ENCODE peak calls at places on chromosomes 12 and 14, in seven cellular contexts. S is mesenchymal stem cell, R is GM12878, I is hepatocyte, P is tibial artery, F is WERI-Rb-1, N is heart right ventricle. B is an unnamed sample.

GRCh38 chr12:120183211-120183631 is 11.3 kb downstream of the GCN1 start:
- DNase-seq in S (no peak), R (no peak), I (no peak), P (no peak), F (no peak), N (no peak), B (no peak)

GRCh38 chr14:19800282-19801117 is 3.1 kb upstream of the OR4N2 start:
- DNase-seq in S (no peak), R (no peak), I (no peak), P (no peak), F (peak; percentile 12), N (no peak), B (no peak)

GRCh38 chr14:75452900-75453816 is 25.3 kb downstream of the JDP2 start:
- DNase-seq in S (peak; percentile 93), R (no peak), I (peak; percentile 83), P (peak; percentile 80), F (no peak), N (peak; percentile 39), B (peak; percentile 71)

GRCh38 chr12:120783197-120783596 is 57.6 kb downstream of the ACADS start:
- DNase-seq in S (peak; percentile 66), R (no peak), I (no peak), P (no peak), F (no peak), N (no peak), B (no peak)

GRCh38 chr12:66903782-66904396 is 225.0 kb upstream of the GRIP1 start:
- DNase-seq in S (no peak), R (no peak), I (no peak), P (no peak), F (no peak), N (no peak), B (no peak)

GRCh38 chr12:40733871-40734270 is 41.6 kb downstream of the CNTN1 start:
- DNase-seq in S (no peak), R (no peak), I (no peak), P (no peak), F (no peak), N (no peak), B (no peak)

GRCh38 chr12:115001538-115001937 is 317.6 kb upstream of the TBX3 start:
- DNase-seq in S (no peak), R (no peak), I (no peak), P (no peak), F (no peak), N (no peak), B (no peak)

GRCh38 chr12:104280703-104281458 is 22.7 kb upstream of the EID3 start:
- DNase-seq in S (peak; percentile 97), R (no peak), I (peak; percentile 33), P (no peak), F (no peak), N (no peak), B (no peak)

GRCh38 chr12:543114-543451 is 83.3 kb downstream of the B4GALNT3 start:
- DNase-seq in S (no peak), R (no peak), I (no peak), P (no peak), F (no peak), N (no peak), B (no peak)

GRCh38 chr12:123160801-123161487 is 10.1 kb upstream of the PITPNM2 start:
- DNase-seq in S (no peak), R (no peak), I (no peak), P (no peak), F (no peak), N (no peak), B (no peak)

GRCh38 chr12:49345048-49345839 is 1.4 kb upstream of the DNAJC22 start:
- DNase-seq in S (no peak), R (no peak), I (peak; percentile 70), P (no peak), F (peak; percentile 60), N (no peak), B (no peak)

GRCh38 chr14:104384776-104385071 is 194.8 kb upstream of the C14orf180 start:
- DNase-seq in S (no peak), R (no peak), I (no peak), P (no peak), F (peak; percentile 5), N (no peak), B (no peak)

GRCh38 chr14:89429206-89430091 is 12.4 kb upstream of the FOXN3 start:
- DNase-seq in S (peak; percentile 63), R (no peak), I (peak; percentile 24), P (no peak), F (no peak), N (no peak), B (no peak)

GRCh38 chr14:85535316-85535715 is 5.4 kb downstream of the FLRT2 start:
- DNase-seq in S (peak; percentile 11), R (no peak), I (no peak), P (no peak), F (no peak), N (no peak), B (no peak)

GRCh38 chr12:116411977-116412376 is 134.5 kb upstream of the MED13L start:
- DNase-seq in S (no peak), R (no peak), I (no peak), P (no peak), F (no peak), N (no peak), B (no peak)

GRCh38 chr14:38592764-38593442 is 337.0 kb upstream of the CLEC14A start:
- DNase-seq in S (no peak), R (no peak), I (no peak), P (no peak), F (peak; percentile 16), N (peak; percentile 50), B (no peak)

GRCh38 chr12:56957229-56958052 is at the start of gene RDH16:
- DNase-seq in S (no peak), R (no peak), I (no peak), P (no peak), F (no peak), N (no peak), B (no peak)

GRCh38 chr14:56333361-56334279 is 215.4 kb downstream of the PELI2 start:
- DNase-seq in S (peak; percentile 96), R (no peak), I (peak; percentile 43), P (no peak), F (no peak), N (no peak), B (no peak)

GRCh38 chr12:26239127-26239500 is 43.7 kb downstream of the SSPN start:
- DNase-seq in S (no peak), R (no peak), I (no peak), P (no peak), F (no peak), N (no peak), B (no peak)

GRCh38 chr12:68538722-68539614 is 71.7 kb upstream of the RAP1B start:
- DNase-seq in S (peak; percentile 58), R (peak; percentile 59), I (no peak), P (peak; percentile 55), F (no peak), N (peak; percentile 83), B (peak; percentile 66)

GRCh38 chr12:111757361-111758119 is 9.2 kb upstream of the ALDH2 start:
- DNase-seq in S (peak; percentile 82), R (no peak), I (no peak), P (peak; percentile 70), F (no peak), N (peak; percentile 34), B (peak; percentile 76)

GRCh38 chr12:34391771-34392581 is 369.7 kb downstream of the ALG10 start:
- DNase-seq in S (no peak), R (no peak), I (no peak), P (peak; percentile 9), F (no peak), N (no peak), B (peak; percentile 29)

GRCh38 chr12:34389378-34390170 is 367.3 kb downstream of the ALG10 start:
- DNase-seq in S (no peak), R (no peak), I (no peak), P (no peak), F (no peak), N (no peak), B (peak; percentile 9)

GRCh38 chr12:34390846-34391700 is 368.8 kb downstream of the ALG10 start:
- DNase-seq in S (no peak), R (no peak), I (no peak), P (peak; percentile 5), F (no peak), N (no peak), B (peak; percentile 14)

GRCh38 chr12:34388636-34389377 is 366.5 kb downstream of the ALG10 start:
- DNase-seq in S (no peak), R (no peak), I (no peak), P (no peak), F (no peak), N (no peak), B (no peak)

GRCh38 chr12:34390171-34390841 is 368.0 kb downstream of the ALG10 start:
- DNase-seq in S (no peak), R (no peak), I (no peak), P (no peak), F (no peak), N (no peak), B (peak; percentile 17)
- H3K9me3 ChIP-seq in S (no peaks in the 10 kb centered on the region), R (peaks cover 2% of the 10 kb centered on the region), I (no peaks in the 10 kb centered on the region), P (peaks cover 13% of the 10 kb centered on the region), F (peaks cover 2% of the 10 kb centered on the region), N (no peaks in the 10 kb centered on the region), B (peaks cover 9% of the 10 kb centered on the region)

GRCh38 chr14:82720931-82721330 is 1187.3 kb upstream of the SEL1L start:
- DNase-seq in S (no peak), R (no peak), I (no peak), P (no peak), F (no peak), N (no peak), B (no peak)
- H3K4me3 ChIP-seq in S (no peak overlapping the region), R (no peak overlapping the region), I (no peak overlapping the region), P (no peak overlapping the region), F (no peak overlapping the region), N (no peak overlapping the region), B (no peak overlapping the region)

DNA sequence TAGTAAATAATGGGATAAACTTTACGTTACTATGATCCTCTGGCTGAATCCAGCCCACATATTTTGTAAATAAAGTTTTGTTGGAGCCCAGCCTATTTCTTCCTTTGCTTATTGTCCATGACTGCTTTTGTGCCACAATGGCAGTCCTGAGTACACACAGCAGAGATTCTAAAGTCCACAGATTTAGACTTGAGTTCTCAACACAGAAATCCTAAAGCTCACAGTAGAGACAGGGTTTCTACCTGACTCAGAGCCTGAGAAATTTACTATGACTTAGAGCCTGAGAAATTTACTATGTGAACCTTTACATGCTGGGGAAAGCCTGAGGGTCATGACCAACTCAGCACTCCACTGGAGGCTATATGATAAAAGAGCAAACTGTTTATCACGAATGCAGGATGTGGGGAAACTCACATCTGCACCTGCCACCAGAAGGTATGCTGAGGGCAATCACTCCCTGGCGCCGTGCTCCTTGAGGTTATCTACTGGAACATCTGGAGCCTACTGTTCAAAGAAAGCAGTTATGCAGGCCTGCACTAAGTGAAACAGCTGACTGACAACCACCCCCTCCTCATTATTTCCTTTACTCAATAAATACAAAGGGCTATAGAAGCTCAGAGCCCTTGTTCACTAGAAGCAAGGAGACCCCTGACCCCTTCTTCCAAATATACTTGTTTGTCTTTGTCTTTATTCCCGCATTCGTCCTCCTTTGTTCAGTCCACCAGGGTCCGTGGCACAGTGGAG is 52.6 kb upstream of the BICD1 start:
- DNase-seq in S (no peak), R (no peak), I (peak; percentile 40), P (no peak), F (no peak), N (no peak), B (no peak)
- H3K9me3 ChIP-seq in S (no peaks in the 10 kb centered on the region), R (no peaks in the 10 kb centered on the region), I (no peaks in the 10 kb centered on the region), P (no peaks in the 10 kb centered on the region), F (peaks cover 2% of the 10 kb centered on the region), N (no peaks in the 10 kb centered on the region), B (no peaks in the 10 kb centered on the region)

GRCh38 chr12:38811814-38812356 is 93.5 kb downstream of the CPNE8 start:
- DNase-seq in S (no peak), R (no peak), I (no peak), P (no peak), F (no peak), N (no peak), B (no peak)

GRCh38 chr12:38817942-38818341 is 87.4 kb downstream of the CPNE8 start:
- DNase-seq in S (no peak), R (no peak), I (no peak), P (no peak), F (no peak), N (no peak), B (no peak)

GRCh38 chr12:38813930-38814329 is 91.5 kb downstream of the CPNE8 start:
- DNase-seq in S (no peak), R (no peak), I (no peak), P (no peak), F (no peak), N (no peak), B (no peak)
- H3K4me3 ChIP-seq in S (no peak overlapping the region), R (no peak overlapping the region), I (no peak overlapping the region), P (no peak overlapping the region), F (no peak overlapping the region), N (no peak overlapping the region), B (no peak overlapping the region)